ENCODE peak calls at places on chromosome X, in seven cellular contexts. B is K562, G is HCT116, U is SK-N-SH, J is HepG2, A is GM12878, T is H1. O is an unnamed sample.

GRCh38 chrX:24506082-24506481 is 41.0 kb downstream of the PDK3 start:
- DNase-seq in B (no peak), G (no peak), U (no peak), J (no peak), A (peak), T (no peak), O (peak)

GRCh38 chrX:26651755-26652154 is 435.8 kb downstream of the MAGEB5 start:
- DNase-seq in B (no peak), G (no peak), U (no peak), J (no peak), A (no peak), T (no peak), O (peak)

GRCh38 chrX:47283015-47283771 is 50.4 kb downstream of the USP11 start:
- DNase-seq in B (no peak), G (no peak), U (peak), J (peak), A (no peak), T (no peak), O (no peak)

GRCh38 chrX:28133763-28134162 is 152.5 kb upstream of the DCAF8L1 start:
- DNase-seq in B (no peak), G (no peak), U (no peak), J (no peak), A (no peak), T (no peak), O (no peak)

GRCh38 chrX:10949541-10949940 is 161.6 kb upstream of the HCCS start:
- DNase-seq in B (no peak), G (no peak), U (no peak), J (no peak), A (no peak), T (no peak), O (no peak)

GRCh38 chrX:38879631-38880220 is 78.5 kb downstream of the MID1IP1 start:
- DNase-seq in B (no peak), G (no peak), U (no peak), J (no peak), A (no peak), T (no peak), O (no peak)

GRCh38 chrX:47644557-47645091 is 5.7 kb downstream of the ELK1 start:
- DNase-seq in B (no peak), G (no peak), U (peak), J (no peak), A (no peak), T (no peak), O (peak)

GRCh38 chrX:146090732-146091131 is 273.1 kb downstream of the SLITRK2 start:
- DNase-seq in B (no peak), G (no peak), U (no peak), J (no peak), A (no peak), T (no peak), O (no peak)

GRCh38 chrX:118251251-118251650 is 94.7 kb upstream of the WDR44 start:
- DNase-seq in B (no peak), G (no peak), U (no peak), J (no peak), A (no peak), T (no peak), O (no peak)

GRCh38 chrX:1455948-1456280 is 3.2 kb upstream of the ASMTL start:
- DNase-seq in B (no peak), G (no peak), U (no peak), J (no peak), A (no peak), T (no peak), O (no peak)

GRCh38 chrX:68532828-68533227 is 34.0 kb downstream of the YIPF6 start:
- DNase-seq in B (no peak), G (no peak), U (no peak), J (no peak), A (no peak), T (no peak), O (no peak)

GRCh38 chrX:69067841-69068240 is 97.4 kb downstream of the PJA1 start:
- DNase-seq in B (no peak), G (no peak), U (no peak), J (no peak), A (no peak), T (no peak), O (no peak)

GRCh38 chrX:12138366-12139313 is at the start of gene FRMPD4:
- DNase-seq in B (no peak), G (no peak), U (peak), J (no peak), A (no peak), T (no peak), O (no peak)

GRCh38 chrX:72712094-72712755 is 1.9 kb downstream of the PHKA1 start:
- DNase-seq in B (no peak), G (no peak), U (peak), J (no peak), A (no peak), T (no peak), O (no peak)

GRCh38 chrX:45769919-45770582 is 569.4 kb upstream of the DIPK2B start:
- DNase-seq in B (peak), G (no peak), U (peak), J (peak), A (peak), T (no peak), O (no peak)

GRCh38 chrX:38882894-38883620 is 81.8 kb downstream of the MID1IP1 start:
- DNase-seq in B (no peak), G (peak), U (no peak), J (no peak), A (no peak), T (no peak), O (no peak)

GRCh38 chrX:129347291-129347690 is 176.0 kb downstream of the SMARCA1 start:
- DNase-seq in B (no peak), G (peak), U (no peak), J (no peak), A (no peak), T (peak), O (no peak)

GRCh38 chrX:85024044-85024443 is 20.4 kb downstream of the APOOL start:
- DNase-seq in B (no peak), G (no peak), U (no peak), J (no peak), A (no peak), T (no peak), O (no peak)

GRCh38 chrX:131723646-131724045 is 179.8 kb downstream of the OR13H1 start:
- DNase-seq in B (no peak), G (no peak), U (peak), J (no peak), A (no peak), T (no peak), O (no peak)

GRCh38 chrX:94302446-94302845 is 628.4 kb downstream of the FAM133A start:
- DNase-seq in B (no peak), G (no peak), U (no peak), J (no peak), A (no peak), T (no peak), O (no peak)

GRCh38 chrX:20693071-20693470 is 426.4 kb upstream of the RPS6KA3 start:
- DNase-seq in B (no peak), G (no peak), U (no peak), J (no peak), A (no peak), T (no peak), O (no peak)

GRCh38 chrX:150575415-150575814 is 7.0 kb downstream of the MTM1 start:
- DNase-seq in B (no peak), G (peak), U (no peak), J (no peak), A (no peak), T (no peak), O (no peak)

GRCh38 chrX:99397879-99398278 is 1012.2 kb downstream of the PCDH19 start:
- DNase-seq in B (no peak), G (no peak), U (no peak), J (no peak), A (no peak), T (no peak), O (no peak)

GRCh38 chrX:49155900-49156837 is 6.4 kb upstream of the MAGIX start:
- DNase-seq in B (peak), G (peak), U (peak), J (no peak), A (no peak), T (no peak), O (peak)

GRCh38 chrX:44872319-44872816 is 620 bp upstream of the KDM6A start:
- DNase-seq in B (peak), G (no peak), U (no peak), J (no peak), A (no peak), T (no peak), O (no peak)

GRCh38 chrX:44675364-44676024 is 132.8 kb upstream of the FUNDC1 start:
- DNase-seq in B (peak), G (no peak), U (peak), J (no peak), A (no peak), T (no peak), O (peak)

GRCh38 chrX:7586126-7586525 is 256.8 kb upstream of the VCX start:
- DNase-seq in B (no peak), G (no peak), U (peak), J (peak), A (no peak), T (no peak), O (peak)

GRCh38 chrX:48835524-48836329 is at the start of gene PCSK1N:
- DNase-seq in B (no peak), G (no peak), U (peak), J (peak), A (no peak), T (no peak), O (no peak)

GRCh38 chrX:140163376-140164159 is 198.2 kb upstream of the CXorf66 start:
- DNase-seq in B (no peak), G (no peak), U (no peak), J (no peak), A (no peak), T (no peak), O (no peak)

GRCh38 chrX:21933077-21933476 is 7.4 kb upstream of the SMS start:
- DNase-seq in B (no peak), G (no peak), U (no peak), J (no peak), A (no peak), T (no peak), O (no peak)

GRCh38 chrX:155070038-155070437 is 898 bp downstream of the CMC4 start:
- DNase-seq in B (no peak), G (no peak), U (no peak), J (no peak), A (no peak), T (no peak), O (no peak)

GRCh38 chrX:30615229-30615628 is 37.7 kb upstream of the TASL start:
- DNase-seq in B (no peak), G (no peak), U (no peak), J (no peak), A (no peak), T (no peak), O (no peak)

GRCh38 chrX:103406256-103406655 is 29.9 kb downstream of the BEX3 start:
- DNase-seq in B (no peak), G (no peak), U (no peak), J (no peak), A (no peak), T (no peak), O (no peak)

GRCh38 chrX:53711446-53711845 is 24.9 kb upstream of the HUWE1 start:
- DNase-seq in B (no peak), G (no peak), U (no peak), J (no peak), A (no peak), T (no peak), O (no peak)

GRCh38 chrX:23644744-23645143 is 22.5 kb upstream of the PRDX4 start:
- DNase-seq in B (no peak), G (no peak), U (no peak), J (no peak), A (no peak), T (no peak), O (no peak)

GRCh38 chrX:56792270-56793111 is 63.4 kb downstream of the NBDY start:
- DNase-seq in B (no peak), G (no peak), U (no peak), J (no peak), A (no peak), T (no peak), O (no peak)

GRCh38 chrX:8586953-8587352 is 122.3 kb downstream of the VCX3B start:
- DNase-seq in B (no peak), G (no peak), U (no peak), J (no peak), A (no peak), T (no peak), O (no peak)

DNA sequence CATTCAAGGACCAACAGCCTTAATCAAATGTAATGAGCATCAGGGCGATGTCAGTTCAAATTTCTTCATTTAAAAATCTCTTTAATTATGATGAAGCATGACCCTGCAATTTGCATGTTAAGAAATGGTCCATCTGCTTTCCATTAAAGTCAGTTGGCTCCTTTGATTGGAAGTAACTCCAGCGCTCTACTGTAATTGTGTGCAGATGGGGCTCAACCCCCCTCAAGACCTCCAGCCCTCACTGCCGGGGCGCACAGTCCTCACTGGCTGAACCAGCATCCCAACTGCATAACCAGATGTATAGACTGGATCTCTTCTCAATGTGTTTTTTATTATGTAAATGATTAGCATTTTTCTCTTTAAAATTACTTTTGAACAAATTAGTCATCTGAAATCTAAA is 126.9 kb downstream of the VCX3B start:
- DNase-seq in B (no peak), G (no peak), U (no peak), J (no peak), A (no peak), T (no peak), O (no peak)
- TF ChIP-seq JUND in B (no peak), G (no peak), U (no peak), J (no peak), A (no peak), T (no peak), O (no peak)

GRCh38 chrX:41723821-41724220 is at the start of gene GPR82:
- DNase-seq in B (no peak), G (no peak), U (no peak), J (no peak), A (no peak), T (no peak), O (no peak)

GRCh38 chrX:41722816-41723215 is 1.2 kb upstream of the GPR82 start:
- DNase-seq in B (no peak), G (no peak), U (no peak), J (no peak), A (no peak), T (no peak), O (no peak)

GRCh38 chrX:41723305-41723704 is 676 bp upstream of the GPR82 start:
- DNase-seq in B (no peak), G (no peak), U (no peak), J (no peak), A (no peak), T (no peak), O (no peak)

GRCh38 chrX:41721590-41721989 is 2.4 kb upstream of the GPR82 start:
- DNase-seq in B (no peak), G (no peak), U (no peak), J (no peak), A (no peak), T (no peak), O (no peak)

DNA sequence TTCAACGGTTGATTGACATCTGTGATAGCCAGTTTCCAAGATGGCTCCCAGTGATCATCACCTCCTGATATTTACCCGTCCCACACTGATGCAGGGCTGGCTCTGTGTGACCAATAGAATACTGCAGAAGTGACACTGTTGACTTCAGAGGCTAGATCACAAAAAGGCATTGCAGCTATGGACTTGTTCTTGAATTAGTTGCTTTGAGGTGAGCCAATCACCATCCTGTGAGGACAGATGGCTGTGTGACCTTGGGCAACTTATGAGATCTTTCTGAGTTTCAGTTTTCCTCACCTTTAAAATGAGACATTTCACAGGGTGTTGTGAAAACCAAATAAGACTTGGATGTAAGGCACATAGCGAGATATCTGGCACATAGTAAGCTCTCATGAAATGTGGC is 1.8 kb upstream of the GPR82 start:
- DNase-seq in B (no peak), G (no peak), U (no peak), J (no peak), A (no peak), T (no peak), O (no peak)
- TF ChIP-seq JUND in B (no peak), G (no peak), U (no peak), J (no peak), A (no peak), T (no peak), O (no peak)

GRCh38 chrX:42803320-42803719 is 25.4 kb upstream of the PPP1R2C start:
- DNase-seq in B (no peak), G (no peak), U (no peak), J (no peak), A (no peak), T (no peak), O (no peak)
- TF ChIP-seq JUND in B (no peak), G (no peak), U (no peak), J (no peak), A (no peak), T (no peak), O (no peak)

GRCh38 chrX:110003167-110004156 is 548 bp downstream of the TMEM164 start:
- DNase-seq in B (peak), G (no peak), U (peak), J (no peak), A (no peak), T (no peak), O (no peak)
- TF ChIP-seq JUND in B (no peak), G (no peak), U (no peak), J (no peak), A (no peak), T (no peak), O (no peak)

O was measured in T47D.